ENCODE peak calls at places on chromosomes 6 and 20, in six cellular contexts. J, V, M, G, K and H are unnamed samples.

GRCh38 chr6:170279977-170280688 is 10.7 kb downstream of the DLL1 start:
- DNase-seq in J (peak; percentile 69), V (no peak), M (peak; percentile 18), G (no peak), K (peak; percentile 60), H (peak; percentile 83)

GRCh38 chr6:14367296-14367695 is 249.7 kb downstream of the CD83 start:
- DNase-seq in J (no peak), V (no peak), M (no peak), G (no peak), K (no peak), H (no peak)

GRCh38 chr20:3890999-3891929 is 2.1 kb downstream of the PANK2 start:
- DNase-seq in J (no peak), V (no peak), M (no peak), G (no peak), K (no peak), H (peak; percentile 28)

GRCh38 chr6:1716396-1716795 is 106.7 kb downstream of the FOXC1 start:
- DNase-seq in J (no peak), V (no peak), M (no peak), G (no peak), K (no peak), H (no peak)

GRCh38 chr20:62774762-62775161 is 21.5 kb upstream of the MRGBP start:
- DNase-seq in J (no peak), V (no peak), M (no peak), G (no peak), K (no peak), H (no peak)

GRCh38 chr20:5602346-5602745 is 147.9 kb upstream of the SHLD1 start:
- DNase-seq in J (no peak), V (no peak), M (peak; percentile 50), G (no peak), K (no peak), H (no peak)

GRCh38 chr6:39958947-39959346 is 24.7 kb upstream of the MOCS1 start:
- DNase-seq in J (no peak), V (no peak), M (no peak), G (no peak), K (no peak), H (no peak)

GRCh38 chr20:58598271-58599015 is 52.6 kb upstream of the STX16 start:
- DNase-seq in J (no peak), V (no peak), M (peak; percentile 59), G (no peak), K (no peak), H (no peak)

GRCh38 chr6:34143884-34144580 is 1.9 kb downstream of the GRM4 start:
- DNase-seq in J (peak; percentile 69), V (peak; percentile 95), M (no peak), G (peak; percentile 95), K (peak; percentile 81), H (peak; percentile 70)

GRCh38 chr20:61939691-61940360 is 125.9 kb downstream of the TAF4 start:
- DNase-seq in J (no peak), V (no peak), M (no peak), G (no peak), K (no peak), H (no peak)

GRCh38 chr6:140609956-140610355 is 1235.5 kb upstream of the CITED2 start:
- DNase-seq in J (no peak), V (no peak), M (peak; percentile 47), G (peak; percentile 3), K (peak; percentile 3), H (no peak)

GRCh38 chr6:135830971-135831370 is 20.5 kb upstream of the PDE7B start:
- DNase-seq in J (no peak), V (no peak), M (no peak), G (no peak), K (no peak), H (no peak)

GRCh38 chr6:17505767-17506280 is 94.3 kb upstream of the FAM8A1 start:
- DNase-seq in J (no peak), V (no peak), M (no peak), G (no peak), K (no peak), H (no peak)

GRCh38 chr6:37612475-37612874 is 85.2 kb downstream of the MDGA1 start:
- DNase-seq in J (no peak), V (no peak), M (peak; percentile 6), G (no peak), K (no peak), H (no peak)

GRCh38 chr6:134774244-134774643 is 175.7 kb downstream of the ALDH8A1 start:
- DNase-seq in J (no peak), V (no peak), M (peak; percentile 78), G (no peak), K (no peak), H (no peak)

GRCh38 chr20:46400253-46400652 is 6.2 kb downstream of the ELMO2 start:
- DNase-seq in J (no peak), V (no peak), M (peak; percentile 79), G (no peak), K (peak; percentile 37), H (no peak)

GRCh38 chr20:49320460-49320859 is 42.6 kb upstream of the ZNFX1 start:
- DNase-seq in J (no peak), V (peak; percentile 74), M (peak; percentile 69), G (peak; percentile 91), K (peak; percentile 52), H (no peak)

GRCh38 chr6:30494275-30494990 is 5.1 kb downstream of the HLA-E start:
- DNase-seq in J (no peak), V (no peak), M (no peak), G (no peak), K (no peak), H (peak; percentile 9)

GRCh38 chr20:2237059-2237458 is 58.7 kb upstream of the TGM3 start:
- DNase-seq in J (no peak), V (peak; percentile 31), M (peak; percentile 97), G (peak; percentile 13), K (peak; percentile 3), H (no peak)

GRCh38 chr20:2242678-2243077 is 53.1 kb upstream of the TGM3 start:
- DNase-seq in J (no peak), V (no peak), M (no peak), G (no peak), K (no peak), H (no peak)

GRCh38 chr20:2244523-2244922 is 51.3 kb upstream of the TGM3 start:
- DNase-seq in J (no peak), V (no peak), M (no peak), G (no peak), K (no peak), H (no peak)

GRCh38 chr20:2238601-2239000 is 57.2 kb upstream of the TGM3 start:
- DNase-seq in J (no peak), V (no peak), M (no peak), G (no peak), K (no peak), H (no peak)

GRCh38 chr20:2240835-2241234 is 55.0 kb upstream of the TGM3 start:
- DNase-seq in J (no peak), V (no peak), M (no peak), G (no peak), K (no peak), H (no peak)
- TF ChIP-seq CTCF in J (no peak), V (no peak), M (no peak), G (no peak), K (no peak), H (no peak)

GRCh38 chr20:24441600-24441999 is 27.8 kb upstream of the SYNDIG1 start:
- DNase-seq in J (no peak), V (no peak), M (no peak), G (no peak), K (no peak), H (no peak)
- TF ChIP-seq CTCF in J (no peak), V (no peak), M (no peak), G (no peak), K (no peak), H (no peak)

DNA sequence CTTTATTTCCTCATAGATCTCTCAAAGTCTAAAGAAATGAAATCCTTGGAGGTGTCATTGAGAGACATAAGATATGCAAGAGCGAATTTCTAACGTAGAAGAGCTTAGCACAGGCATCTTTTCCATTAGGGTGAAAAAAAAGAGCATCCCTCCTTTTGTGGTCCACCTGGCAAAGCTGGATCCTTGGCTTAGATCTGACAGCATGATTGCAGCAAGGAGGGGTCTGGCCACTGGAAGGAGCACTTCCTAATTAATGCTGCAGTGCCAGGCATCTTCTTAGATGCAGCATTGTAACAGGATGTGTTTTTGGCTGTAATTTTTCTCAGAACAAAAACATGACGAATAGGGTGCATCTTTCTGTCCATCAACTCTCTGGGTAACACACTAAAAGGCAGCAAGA is 60.1 kb upstream of the TFAP2D start:
- DNase-seq in J (no peak), V (peak; percentile 38), M (no peak), G (peak; percentile 28), K (no peak), H (no peak)
- TF ChIP-seq CTCF in J (no peak), V (peak; percentile 38), M (no peak), G (peak; percentile 43), K (no peak), H (no peak)

GRCh38 chr6:5423251-5423650 is 161.9 kb downstream of the FARS2 start:
- DNase-seq in J (no peak), V (no peak), M (no peak), G (no peak), K (no peak), H (no peak)

GRCh38 chr6:5425797-5426196 is 164.5 kb downstream of the FARS2 start:
- DNase-seq in J (no peak), V (no peak), M (no peak), G (no peak), K (no peak), H (no peak)

GRCh38 chr6:5425267-5425666 is 164.0 kb downstream of the FARS2 start:
- DNase-seq in J (no peak), V (no peak), M (no peak), G (no peak), K (no peak), H (no peak)

DNA sequence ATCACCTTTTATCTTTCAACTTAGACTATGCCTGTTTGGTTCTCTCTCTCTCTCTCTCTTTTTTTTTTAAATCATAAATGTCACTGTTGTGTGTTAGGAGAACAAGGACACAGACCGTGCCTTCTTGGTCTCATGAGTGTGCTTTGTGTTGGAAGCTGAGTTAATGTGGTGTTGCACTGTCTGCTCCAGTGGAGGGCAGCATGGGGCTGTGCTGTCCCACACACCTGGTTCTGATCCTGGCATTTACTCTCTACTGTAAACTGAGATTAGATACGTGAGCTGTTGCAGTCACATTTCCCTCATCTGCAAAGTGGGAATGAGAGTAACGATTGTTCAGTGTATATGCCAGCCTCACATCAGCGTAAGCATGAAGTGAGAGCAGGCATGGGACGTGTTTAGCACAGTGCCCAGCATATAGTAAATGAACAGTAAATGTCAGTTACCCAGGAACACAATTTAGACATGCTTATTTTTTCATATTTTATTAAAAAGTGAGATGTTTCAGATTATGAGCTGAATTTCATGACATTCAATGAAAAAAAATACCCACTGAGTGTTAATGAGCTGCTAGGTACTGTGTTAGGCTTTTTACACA is 161.1 kb downstream of the FARS2 start:
- DNase-seq in J (peak; percentile 13), V (peak; percentile 60), M (peak; percentile 43), G (peak; percentile 76), K (peak; percentile 32), H (peak; percentile 20)
- TF ChIP-seq CTCF in J (peak; percentile 38), V (peak; percentile 69), M (peak; percentile 70), G (peak; percentile 97), K (peak; percentile 63), H (peak; percentile 64)

GRCh38 chr6:132456700-132457143 is 55.4 kb upstream of the MOXD1 start:
- DNase-seq in J (peak; percentile 54), V (peak; percentile 27), M (no peak), G (no peak), K (peak; percentile 84), H (peak; percentile 56)
- TF ChIP-seq CTCF in J (peak; percentile 64), V (peak; percentile 3), M (no peak), G (peak; percentile 34), K (no peak), H (peak; percentile 78)

GRCh38 chr6:20266851-20267608 is 54.8 kb upstream of the MBOAT1 start:
- DNase-seq in J (no peak), V (no peak), M (no peak), G (no peak), K (no peak), H (peak; percentile 34)
- TF ChIP-seq CTCF in J (no peak), V (no peak), M (no peak), G (no peak), K (no peak), H (no peak)